ENCODE peak calls at places on chromosomes 13 and 19, in seven cellular contexts. W is stimulated activated CD4-positive, alpha-beta T cell treated with anti-CD3 and anti-CD28 coated beads, Interleukin-15, amount 100 ng/mL, for 48 hours; Y is endothelial cell; Q is omental fat pad; S is C1 segment of cervical spinal cord; M is heart right ventricle; P is GM23338. Z is an unnamed sample.

GRCh38 chr13:44352671-44353070 is 21.0 kb upstream of the SERP2 start:
- DNase-seq in W (no peak), Y (no peak), Q (no peak), S (no peak), M (no peak), P (no peak), Z (no peak)

GRCh38 chr13:112693831-112694497 is 4.1 kb downstream of the ATP11A start:
- DNase-seq in W (no peak), Y (no peak), Q (no peak), S (no peak), M (peak), P (no peak), Z (no peak)

GRCh38 chr13:33312150-33312908 is 26.8 kb upstream of the STARD13 start:
- DNase-seq in W (no peak), Y (no peak), Q (no peak), S (no peak), M (no peak), P (peak), Z (no peak)

GRCh38 chr19:49820125-49820524 is 2.0 kb downstream of the MED25 start:
- DNase-seq in W (no peak), Y (no peak), Q (no peak), S (no peak), M (no peak), P (no peak), Z (no peak)

GRCh38 chr13:30710442-30710841 is 24.9 kb upstream of the ALOX5AP start:
- DNase-seq in W (no peak), Y (no peak), Q (no peak), S (no peak), M (no peak), P (no peak), Z (no peak)

GRCh38 chr13:78777973-78778372 is 119.0 kb upstream of the OBI1 start:
- DNase-seq in W (no peak), Y (no peak), Q (no peak), S (no peak), M (no peak), P (no peak), Z (no peak)

GRCh38 chr19:10237702-10238101 is 6.6 kb upstream of the S1PR2 start:
- DNase-seq in W (no peak), Y (no peak), Q (no peak), S (no peak), M (no peak), P (no peak), Z (no peak)

GRCh38 chr19:51637362-51637978 is 7.3 kb upstream of the SIGLEC5 start:
- DNase-seq in W (no peak), Y (no peak), Q (no peak), S (no peak), M (no peak), P (peak), Z (no peak)

GRCh38 chr19:38290631-38291147 is 13.4 kb upstream of the C19orf33 start:
- DNase-seq in W (no peak), Y (no peak), Q (no peak), S (no peak), M (no peak), P (no peak), Z (no peak)

GRCh38 chr13:94711561-94712286 is 621 bp downstream of the SOX21 start:
- DNase-seq in W (no peak), Y (no peak), Q (no peak), S (no peak), M (no peak), P (peak), Z (peak)

GRCh38 chr13:73198888-73199497 is 140.2 kb downstream of the KLF5 start:
- DNase-seq in W (no peak), Y (no peak), Q (no peak), S (no peak), M (no peak), P (no peak), Z (no peak)

GRCh38 chr13:113947321-113948033 is 26.4 kb downstream of the C13orf46 start:
- DNase-seq in W (no peak), Y (no peak), Q (no peak), S (no peak), M (peak), P (peak), Z (peak)

GRCh38 chr19:50686310-50687032 is 33.1 kb downstream of the SHANK1 start:
- DNase-seq in W (no peak), Y (no peak), Q (no peak), S (no peak), M (no peak), P (peak), Z (no peak)

GRCh38 chr13:91355099-91355825 is 7.8 kb downstream of the MIR17HG start:
- DNase-seq in W (no peak), Y (no peak), Q (no peak), S (no peak), M (no peak), P (no peak), Z (no peak)

GRCh38 chr13:44516771-44517170 is 59.4 kb downstream of the TSC22D1 start:
- DNase-seq in W (no peak), Y (no peak), Q (no peak), S (no peak), M (no peak), P (peak), Z (no peak)

GRCh38 chr13:112928958-112929777 is 39.8 kb upstream of the MCF2L start:
- DNase-seq in W (no peak), Y (no peak), Q (no peak), S (no peak), M (peak), P (no peak), Z (peak)

GRCh38 chr19:8126511-8126910 is 22.9 kb downstream of the FBN3 start:
- DNase-seq in W (no peak), Y (no peak), Q (no peak), S (no peak), M (no peak), P (no peak), Z (peak)

GRCh38 chr13:36750946-36751345 is 68.1 kb upstream of the RFXAP start:
- DNase-seq in W (no peak), Y (no peak), Q (no peak), S (no peak), M (no peak), P (no peak), Z (no peak)

GRCh38 chr19:55070755-55071502 is 4.7 kb upstream of the EPS8L1 start:
- DNase-seq in W (no peak), Y (no peak), Q (no peak), S (no peak), M (no peak), P (no peak), Z (no peak)

GRCh38 chr13:95188128-95188527 is 113.1 kb downstream of the ABCC4 start:
- DNase-seq in W (no peak), Y (no peak), Q (no peak), S (no peak), M (no peak), P (no peak), Z (no peak)

GRCh38 chr13:30038884-30039283 is 188.5 kb upstream of the UBL3 start:
- DNase-seq in W (no peak), Y (no peak), Q (no peak), S (no peak), M (no peak), P (no peak), Z (no peak)

GRCh38 chr19:16224266-16225045 is 26.7 kb downstream of the AP1M1 start:
- DNase-seq in W (no peak), Y (no peak), Q (no peak), S (no peak), M (no peak), P (no peak), Z (no peak)

GRCh38 chr13:20401958-20402856 is 123.5 kb downstream of the CRYL1 start:
- DNase-seq in W (no peak), Y (no peak), Q (no peak), S (no peak), M (no peak), P (no peak), Z (no peak)

GRCh38 chr13:26308836-26309235 is 54.9 kb downstream of the CDK8 start:
- DNase-seq in W (no peak), Y (no peak), Q (no peak), S (no peak), M (no peak), P (no peak), Z (no peak)

GRCh38 chr13:100349594-100349993 is 239.0 kb downstream of the GGACT start:
- DNase-seq in W (no peak), Y (no peak), Q (no peak), S (no peak), M (no peak), P (no peak), Z (no peak)

GRCh38 chr13:82878536-82878935 is 1003.7 kb downstream of the SLITRK1 start:
- DNase-seq in W (no peak), Y (no peak), Q (no peak), S (no peak), M (no peak), P (no peak), Z (no peak)

GRCh38 chr13:111954681-111955411 is 112.1 kb upstream of the SOX1 start:
- DNase-seq in W (no peak), Y (no peak), Q (no peak), S (no peak), M (no peak), P (no peak), Z (no peak)

GRCh38 chr13:26482451-26483197 is 74.9 kb upstream of the WASF3 start:
- DNase-seq in W (peak), Y (peak), Q (peak), S (no peak), M (peak), P (peak), Z (peak)

GRCh38 chr19:39007096-39007495 is 25.3 kb downstream of the FBXO27 start:
- DNase-seq in W (no peak), Y (no peak), Q (no peak), S (no peak), M (no peak), P (peak), Z (no peak)

GRCh38 chr13:85108356-85108755 is 690.9 kb downstream of the SLITRK6 start:
- DNase-seq in W (no peak), Y (no peak), Q (no peak), S (no peak), M (no peak), P (no peak), Z (no peak)

GRCh38 chr19:58466089-58466759 is 656 bp upstream of the ZNF324 start:
- DNase-seq in W (no peak), Y (no peak), Q (no peak), S (no peak), M (no peak), P (no peak), Z (no peak)

GRCh38 chr19:45972944-45973525 is 630 bp downstream of the NOVA2 start:
- DNase-seq in W (no peak), Y (no peak), Q (no peak), S (no peak), M (no peak), P (no peak), Z (no peak)

GRCh38 chr13:24540236-24541126 is 27.9 kb upstream of the PARP4 start:
- DNase-seq in W (no peak), Y (peak), Q (no peak), S (no peak), M (no peak), P (peak), Z (no peak)

GRCh38 chr19:54708781-54709180 is 15.5 kb upstream of the KIR3DL3 start:
- DNase-seq in W (no peak), Y (no peak), Q (no peak), S (no peak), M (no peak), P (no peak), Z (no peak)

GRCh38 chr13:114071991-114072390 is 60.4 kb downstream of the RASA3 start:
- DNase-seq in W (no peak), Y (no peak), Q (peak), S (no peak), M (no peak), P (no peak), Z (no peak)

GRCh38 chr13:108086678-108087077 is 128.7 kb downstream of the LIG4 start:
- DNase-seq in W (no peak), Y (peak), Q (no peak), S (no peak), M (no peak), P (peak), Z (no peak)

GRCh38 chr13:20924758-20925394 is 22.3 kb upstream of the XPO4 start:
- DNase-seq in W (peak), Y (peak), Q (peak), S (no peak), M (peak), P (peak), Z (peak)

GRCh38 chr19:49502866-49503581 is 6.8 kb downstream of the RPS11 start:
- DNase-seq in W (no peak), Y (peak), Q (no peak), S (no peak), M (peak), P (peak), Z (no peak)

GRCh38 chr13:45521292-45521691 is 56.6 kb downstream of the COG3 start:
- DNase-seq in W (no peak), Y (no peak), Q (no peak), S (no peak), M (peak), P (no peak), Z (no peak)

Z was measured in right cardiac atrium.